ENCODE peak calls at places on chromosomes 6 and 20, in nine cellular contexts. One of them, this sample, is unnamed.

GRCh38 chr20:1503564-1504227 is 12.5 kb upstream of the SIRPB2 start:
- DNase-seq in PC-3: peak
- DNase-seq in HCT116: peak
- DNase-seq in transverse colon: peak
- DNase-seq in SJCRH30: peak
- DNase-seq in RWPE2: no peak
- DNase-seq in CD8-positive, alpha-beta T cell: peak
- DNase-seq in thyroid gland: peak
- DNase-seq in tibial artery: peak
- DNase-seq in this sample: peak

GRCh38 chr20:20712004-20712473 is 405 bp downstream of the RALGAPA2 start:
- DNase-seq in PC-3: no peak
- DNase-seq in HCT116: no peak
- DNase-seq in transverse colon: peak
- DNase-seq in SJCRH30: peak
- DNase-seq in RWPE2: no peak
- DNase-seq in CD8-positive, alpha-beta T cell: no peak
- DNase-seq in thyroid gland: peak
- DNase-seq in tibial artery: no peak
- DNase-seq in this sample: no peak

GRCh38 chr6:155497273-155497672 is 41.6 kb upstream of the NOX3 start:
- DNase-seq in PC-3: no peak
- DNase-seq in HCT116: no peak
- DNase-seq in transverse colon: no peak
- DNase-seq in SJCRH30: no peak
- DNase-seq in RWPE2: no peak
- DNase-seq in CD8-positive, alpha-beta T cell: no peak
- DNase-seq in thyroid gland: no peak
- DNase-seq in tibial artery: no peak
- DNase-seq in this sample: no peak

GRCh38 chr6:84547341-84547794 is 217.0 kb downstream of the TBX18 start:
- DNase-seq in PC-3: no peak
- DNase-seq in HCT116: no peak
- DNase-seq in transverse colon: no peak
- DNase-seq in SJCRH30: no peak
- DNase-seq in RWPE2: no peak
- DNase-seq in CD8-positive, alpha-beta T cell: no peak
- DNase-seq in thyroid gland: no peak
- DNase-seq in tibial artery: no peak
- DNase-seq in this sample: no peak

GRCh38 chr6:551829-552350 is 105.0 kb downstream of the HUS1B start:
- DNase-seq in PC-3: no peak
- DNase-seq in HCT116: no peak
- DNase-seq in transverse colon: no peak
- DNase-seq in SJCRH30: no peak
- DNase-seq in RWPE2: no peak
- DNase-seq in CD8-positive, alpha-beta T cell: no peak
- DNase-seq in thyroid gland: no peak
- DNase-seq in tibial artery: no peak
- DNase-seq in this sample: no peak

GRCh38 chr6:44254201-44254956 is 2.9 kb downstream of the SLC35B2 start:
- DNase-seq in PC-3: no peak
- DNase-seq in HCT116: no peak
- DNase-seq in transverse colon: no peak
- DNase-seq in SJCRH30: no peak
- DNase-seq in RWPE2: no peak
- DNase-seq in CD8-positive, alpha-beta T cell: no peak
- DNase-seq in thyroid gland: no peak
- DNase-seq in tibial artery: no peak
- DNase-seq in this sample: no peak

GRCh38 chr20:36644713-36645109 is 1.3 kb downstream of the SLA2 start:
- DNase-seq in PC-3: no peak
- DNase-seq in HCT116: no peak
- DNase-seq in transverse colon: no peak
- DNase-seq in SJCRH30: no peak
- DNase-seq in RWPE2: no peak
- DNase-seq in CD8-positive, alpha-beta T cell: peak
- DNase-seq in thyroid gland: no peak
- DNase-seq in tibial artery: no peak
- DNase-seq in this sample: no peak

GRCh38 chr20:20450461-20451027 is 82.6 kb downstream of the INSM1 start:
- DNase-seq in PC-3: no peak
- DNase-seq in HCT116: no peak
- DNase-seq in transverse colon: no peak
- DNase-seq in SJCRH30: no peak
- DNase-seq in RWPE2: no peak
- DNase-seq in CD8-positive, alpha-beta T cell: no peak
- DNase-seq in thyroid gland: no peak
- DNase-seq in tibial artery: no peak
- DNase-seq in this sample: no peak

GRCh38 chr6:89148016-89148750 is 2.3 kb downstream of the PM20D2 start:
- DNase-seq in PC-3: peak
- DNase-seq in HCT116: peak
- DNase-seq in transverse colon: no peak
- DNase-seq in SJCRH30: no peak
- DNase-seq in RWPE2: no peak
- DNase-seq in CD8-positive, alpha-beta T cell: no peak
- DNase-seq in thyroid gland: no peak
- DNase-seq in tibial artery: no peak
- DNase-seq in this sample: no peak

GRCh38 chr6:18601515-18602035 is 214.4 kb downstream of the RNF144B start:
- DNase-seq in PC-3: no peak
- DNase-seq in HCT116: no peak
- DNase-seq in transverse colon: no peak
- DNase-seq in SJCRH30: peak
- DNase-seq in RWPE2: no peak
- DNase-seq in CD8-positive, alpha-beta T cell: no peak
- DNase-seq in thyroid gland: no peak
- DNase-seq in tibial artery: no peak
- DNase-seq in this sample: no peak

GRCh38 chr6:89037156-89037900 is 43.2 kb upstream of the PNRC1 start:
- DNase-seq in PC-3: no peak
- DNase-seq in HCT116: no peak
- DNase-seq in transverse colon: no peak
- DNase-seq in SJCRH30: no peak
- DNase-seq in RWPE2: no peak
- DNase-seq in CD8-positive, alpha-beta T cell: no peak
- DNase-seq in thyroid gland: no peak
- DNase-seq in tibial artery: no peak
- DNase-seq in this sample: no peak

GRCh38 chr20:45346851-45347250 is 1.4 kb downstream of the SDC4 start:
- DNase-seq in PC-3: peak
- DNase-seq in HCT116: no peak
- DNase-seq in transverse colon: no peak
- DNase-seq in SJCRH30: no peak
- DNase-seq in RWPE2: no peak
- DNase-seq in CD8-positive, alpha-beta T cell: no peak
- DNase-seq in thyroid gland: no peak
- DNase-seq in tibial artery: peak
- DNase-seq in this sample: no peak

GRCh38 chr20:45346291-45346718 is 1.9 kb downstream of the SDC4 start:
- DNase-seq in PC-3: peak
- DNase-seq in HCT116: no peak
- DNase-seq in transverse colon: no peak
- DNase-seq in SJCRH30: no peak
- DNase-seq in RWPE2: peak
- DNase-seq in CD8-positive, alpha-beta T cell: no peak
- DNase-seq in thyroid gland: peak
- DNase-seq in tibial artery: peak
- DNase-seq in this sample: no peak

GRCh38 chr20:45343445-45343866 is 4.8 kb downstream of the SDC4 start:
- DNase-seq in PC-3: peak
- DNase-seq in HCT116: no peak
- DNase-seq in transverse colon: peak
- DNase-seq in SJCRH30: no peak
- DNase-seq in RWPE2: peak
- DNase-seq in CD8-positive, alpha-beta T cell: no peak
- DNase-seq in thyroid gland: peak
- DNase-seq in tibial artery: peak
- DNase-seq in this sample: no peak

GRCh38 chr20:45343867-45344721 is 4.1 kb downstream of the SDC4 start:
- DNase-seq in PC-3: peak
- DNase-seq in HCT116: peak
- DNase-seq in transverse colon: peak
- DNase-seq in SJCRH30: no peak
- DNase-seq in RWPE2: peak
- DNase-seq in CD8-positive, alpha-beta T cell: no peak
- DNase-seq in thyroid gland: peak
- DNase-seq in tibial artery: peak
- DNase-seq in this sample: peak

GRCh38 chr20:45345104-45345936 is 2.9 kb downstream of the SDC4 start:
- DNase-seq in PC-3: peak
- DNase-seq in HCT116: no peak
- DNase-seq in transverse colon: peak
- DNase-seq in SJCRH30: no peak
- DNase-seq in RWPE2: peak
- DNase-seq in CD8-positive, alpha-beta T cell: no peak
- DNase-seq in thyroid gland: peak
- DNase-seq in tibial artery: peak
- DNase-seq in this sample: no peak
- H3K4me3 ChIP-seq in PC-3: peak
- H3K4me3 ChIP-seq in HCT116: peak
- H3K4me3 ChIP-seq in transverse colon: no peak
- H3K4me3 ChIP-seq in SJCRH30: no peak
- H3K4me3 ChIP-seq in RWPE2: peak
- H3K4me3 ChIP-seq in CD8-positive, alpha-beta T cell: no peak
- H3K4me3 ChIP-seq in thyroid gland: no peak
- H3K4me3 ChIP-seq in tibial artery: peak
- H3K4me3 ChIP-seq in this sample: peak

DNA sequence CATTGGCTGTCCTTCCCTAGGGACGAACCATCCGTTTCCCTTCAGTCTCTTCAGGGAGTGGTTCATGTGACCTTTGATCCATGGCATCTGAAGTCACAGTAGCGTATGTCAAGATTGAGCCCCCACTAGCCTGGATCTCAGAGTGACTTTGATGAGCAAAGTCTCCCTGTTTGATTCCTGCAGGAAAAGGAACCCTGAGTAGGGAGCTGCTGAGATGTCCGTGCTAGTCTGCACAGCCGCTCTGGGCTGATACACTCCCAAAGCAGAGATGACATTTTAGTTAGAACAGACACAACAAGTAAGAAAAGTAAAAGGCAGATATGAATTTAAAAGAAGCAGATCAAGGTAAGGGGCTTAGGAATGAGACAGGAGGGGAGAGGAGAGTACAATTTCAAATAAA is 899.4 kb downstream of the C6orf118 start:
- DNase-seq in PC-3: no peak
- DNase-seq in HCT116: no peak
- DNase-seq in transverse colon: no peak
- DNase-seq in SJCRH30: no peak
- DNase-seq in RWPE2: no peak
- DNase-seq in CD8-positive, alpha-beta T cell: no peak
- DNase-seq in thyroid gland: no peak
- DNase-seq in tibial artery: no peak
- DNase-seq in this sample: no peak
- H3K4me3 ChIP-seq in PC-3: no peak
- H3K4me3 ChIP-seq in HCT116: no peak
- H3K4me3 ChIP-seq in transverse colon: no peak
- H3K4me3 ChIP-seq in SJCRH30: no peak
- H3K4me3 ChIP-seq in RWPE2: no peak
- H3K4me3 ChIP-seq in CD8-positive, alpha-beta T cell: no peak
- H3K4me3 ChIP-seq in thyroid gland: no peak
- H3K4me3 ChIP-seq in tibial artery: no peak
- H3K4me3 ChIP-seq in this sample: no peak

GRCh38 chr20:10655723-10656122 is 18.1 kb downstream of the JAG1 start:
- DNase-seq in PC-3: no peak
- DNase-seq in HCT116: no peak
- DNase-seq in transverse colon: no peak
- DNase-seq in SJCRH30: no peak
- DNase-seq in RWPE2: no peak
- DNase-seq in CD8-positive, alpha-beta T cell: no peak
- DNase-seq in thyroid gland: no peak
- DNase-seq in tibial artery: peak
- DNase-seq in this sample: no peak
- H3K4me3 ChIP-seq in PC-3: no peak
- H3K4me3 ChIP-seq in HCT116: no peak
- H3K4me3 ChIP-seq in transverse colon: no peak
- H3K4me3 ChIP-seq in SJCRH30: no peak
- H3K4me3 ChIP-seq in RWPE2: no peak
- H3K4me3 ChIP-seq in CD8-positive, alpha-beta T cell: no peak
- H3K4me3 ChIP-seq in thyroid gland: no peak
- H3K4me3 ChIP-seq in tibial artery: no peak
- H3K4me3 ChIP-seq in this sample: no peak

DNA sequence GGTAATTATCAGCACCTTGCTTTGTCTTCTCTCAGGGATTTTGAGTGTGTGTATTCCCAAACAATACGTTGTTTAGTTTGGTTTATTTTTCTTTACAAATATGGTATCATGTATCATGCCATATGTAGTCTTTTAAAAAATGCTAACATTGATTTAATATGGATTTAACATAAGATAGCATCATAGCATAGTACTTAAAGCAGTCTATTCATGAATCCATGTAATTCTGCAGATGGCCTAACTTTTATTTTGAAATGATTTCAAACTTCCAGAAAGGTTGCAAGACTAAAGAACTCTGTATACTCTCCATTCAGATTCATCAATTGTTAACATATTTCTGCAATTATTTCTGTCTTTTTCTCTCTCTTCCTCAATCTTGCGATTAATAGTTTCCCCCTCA is 7.9 kb downstream of the ZDHHC14 start:
- DNase-seq in PC-3: no peak
- DNase-seq in HCT116: no peak
- DNase-seq in transverse colon: no peak
- DNase-seq in SJCRH30: no peak
- DNase-seq in RWPE2: no peak
- DNase-seq in CD8-positive, alpha-beta T cell: no peak
- DNase-seq in thyroid gland: no peak
- DNase-seq in tibial artery: no peak
- DNase-seq in this sample: no peak
- H3K4me3 ChIP-seq in PC-3: no peak
- H3K4me3 ChIP-seq in HCT116: no peak
- H3K4me3 ChIP-seq in transverse colon: no peak
- H3K4me3 ChIP-seq in SJCRH30: no peak
- H3K4me3 ChIP-seq in RWPE2: no peak
- H3K4me3 ChIP-seq in CD8-positive, alpha-beta T cell: no peak
- H3K4me3 ChIP-seq in thyroid gland: no peak
- H3K4me3 ChIP-seq in tibial artery: no peak
- H3K4me3 ChIP-seq in this sample: no peak

GRCh38 chr20:4814696-4815252 is 93.1 kb downstream of the PRND start:
- DNase-seq in PC-3: no peak
- DNase-seq in HCT116: no peak
- DNase-seq in transverse colon: peak
- DNase-seq in SJCRH30: no peak
- DNase-seq in RWPE2: no peak
- DNase-seq in CD8-positive, alpha-beta T cell: peak
- DNase-seq in thyroid gland: no peak
- DNase-seq in tibial artery: peak
- DNase-seq in this sample: no peak
- H3K4me3 ChIP-seq in PC-3: no peak
- H3K4me3 ChIP-seq in HCT116: no peak
- H3K4me3 ChIP-seq in transverse colon: no peak
- H3K4me3 ChIP-seq in SJCRH30: no peak
- H3K4me3 ChIP-seq in RWPE2: no peak
- H3K4me3 ChIP-seq in CD8-positive, alpha-beta T cell: peak
- H3K4me3 ChIP-seq in thyroid gland: no peak
- H3K4me3 ChIP-seq in tibial artery: no peak
- H3K4me3 ChIP-seq in this sample: no peak

This sample was measured in skeletal muscle cell.